ENCODE peak calls at places on chromosomes 3 and 15, in seven cellular contexts. D is neuronal stem cell, A is IMR-90, V is mesendoderm, W is mesenchymal stem cell, X is H9, G is H1. C is an unnamed sample.

GRCh38 chr3:34132069-34132677 is 333.7 kb downstream of the PDCD6IP start:
- DNase-seq in D (no peak), A (no peak), V (no peak), W (no peak), X (no peak), G (no peak), C (no peak)

GRCh38 chr15:25548600-25548999 is 109.8 kb upstream of the UBE3A start:
- DNase-seq in D (no peak), A (no peak), V (no peak), W (no peak), X (no peak), G (no peak), C (no peak)

GRCh38 chr15:42577514-42578031 is 2.2 kb downstream of the STARD9 start:
- DNase-seq in D (no peak), A (peak; percentile 79), V (peak; percentile 94), W (peak; percentile 27), X (no peak), G (no peak), C (no peak)

GRCh38 chr3:134423153-134423552 is 48.9 kb upstream of the AMOTL2 start:
- DNase-seq in D (no peak), A (peak; percentile 74), V (peak; percentile 42), W (no peak), X (peak; percentile 61), G (no peak), C (no peak)

GRCh38 chr15:51139091-51139490 is 44.4 kb upstream of the TNFAIP8L3 start:
- DNase-seq in D (no peak), A (no peak), V (no peak), W (no peak), X (no peak), G (no peak), C (no peak)

GRCh38 chr15:94607176-94607654 is 375.9 kb downstream of the MCTP2 start:
- DNase-seq in D (no peak), A (no peak), V (no peak), W (peak; percentile 22), X (no peak), G (no peak), C (no peak)

GRCh38 chr3:362939-363338 is 166.4 kb downstream of the CHL1 start:
- DNase-seq in D (no peak), A (no peak), V (no peak), W (no peak), X (no peak), G (no peak), C (no peak)

GRCh38 chr3:73024836-73025235 is 28.2 kb downstream of the PPP4R2 start:
- DNase-seq in D (no peak), A (peak; percentile 25), V (peak; percentile 67), W (no peak), X (no peak), G (no peak), C (peak; percentile 98)

GRCh38 chr3:52210550-52211046 is 12.6 kb downstream of the ALAS1 start:
- DNase-seq in D (no peak), A (peak; percentile 55), V (no peak), W (peak; percentile 61), X (no peak), G (no peak), C (peak; percentile 64)

GRCh38 chr3:39281533-39281932 is 1.7 kb upstream of the CX3CR1 start:
- DNase-seq in D (no peak), A (no peak), V (no peak), W (no peak), X (no peak), G (no peak), C (no peak)

GRCh38 chr15:90989040-90989768 is 5.1 kb downstream of the PRC1 start:
- DNase-seq in D (no peak), A (no peak), V (no peak), W (no peak), X (no peak), G (no peak), C (no peak)

GRCh38 chr3:30643763-30644462 is 37.5 kb downstream of the TGFBR2 start:
- DNase-seq in D (no peak), A (no peak), V (no peak), W (no peak), X (no peak), G (no peak), C (no peak)

GRCh38 chr3:45693941-45694521 is 4.8 kb downstream of the SACM1L start:
- DNase-seq in D (no peak), A (no peak), V (no peak), W (peak; percentile 15), X (no peak), G (no peak), C (no peak)

GRCh38 chr3:45208587-45208986 is 17.5 kb downstream of the TMEM158 start:
- DNase-seq in D (no peak), A (no peak), V (no peak), W (no peak), X (no peak), G (no peak), C (no peak)

GRCh38 chr3:59872121-59872520 is 822.3 kb upstream of the CFAP20DC start:
- DNase-seq in D (no peak), A (no peak), V (peak; percentile 77), W (no peak), X (no peak), G (no peak), C (peak; percentile 76)

GRCh38 chr3:60053518-60054265 is 1003.9 kb upstream of the CFAP20DC start:
- DNase-seq in D (no peak), A (peak; percentile 59), V (peak; percentile 56), W (no peak), X (no peak), G (no peak), C (no peak)

GRCh38 chr15:36007699-36008098 is 461.7 kb upstream of the DPH6 start:
- DNase-seq in D (no peak), A (no peak), V (no peak), W (no peak), X (no peak), G (no peak), C (no peak)

GRCh38 chr3:10556312-10556711 is 50.9 kb upstream of the ATP2B2 start:
- DNase-seq in D (no peak), A (no peak), V (no peak), W (no peak), X (peak; percentile 8), G (peak; percentile 16), C (no peak)

GRCh38 chr3:187334904-187335303 is 33.3 kb upstream of the RTP4 start:
- DNase-seq in D (no peak), A (no peak), V (no peak), W (no peak), X (no peak), G (no peak), C (no peak)

GRCh38 chr3:12796171-12797123 is at the start of gene CAND2:
- DNase-seq in D (peak; percentile 38), A (peak; percentile 37), V (peak; percentile 53), W (peak; percentile 61), X (peak; percentile 56), G (peak; percentile 71), C (peak; percentile 8)

GRCh38 chr3:12798559-12799179 is 2.2 kb downstream of the CAND2 start:
- DNase-seq in D (no peak), A (no peak), V (no peak), W (no peak), X (no peak), G (no peak), C (no peak)

GRCh38 chr3:12797124-12797891 is 828 bp downstream of the CAND2 start:
- DNase-seq in D (no peak), A (no peak), V (no peak), W (no peak), X (no peak), G (no peak), C (no peak)

GRCh38 chr3:12799525-12800440 is 3.3 kb downstream of the CAND2 start:
- DNase-seq in D (no peak), A (no peak), V (no peak), W (no peak), X (no peak), G (no peak), C (no peak)

GRCh38 chr3:12797892-12798558 is 1.5 kb downstream of the CAND2 start:
- DNase-seq in D (no peak), A (no peak), V (no peak), W (no peak), X (no peak), G (no peak), C (no peak)
- H3K23ac ChIP-seq in D (no peak overlapping the region), A (no peak overlapping the region), V (no peak overlapping the region), W (no peak overlapping the region), X (no peak overlapping the region), G (no peak overlapping the region), C (no peak overlapping the region)

DNA sequence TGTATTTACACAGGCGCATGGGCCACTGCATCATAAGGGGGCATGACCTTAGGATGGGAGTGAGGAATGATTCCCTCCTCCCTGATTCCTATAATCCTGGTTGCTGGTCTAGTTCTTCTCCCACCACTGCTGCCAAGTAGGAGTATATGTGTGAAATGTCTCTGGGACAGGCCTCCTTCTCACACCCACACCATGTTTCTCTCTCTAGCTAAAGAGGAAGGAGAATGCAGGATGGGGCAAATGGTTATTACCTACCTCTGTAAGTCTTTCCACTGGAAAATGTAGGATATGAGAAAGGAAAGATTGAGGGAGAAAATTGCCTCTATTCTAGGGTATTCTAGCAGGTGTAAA is 159.2 kb downstream of the THSD4 start:
- DNase-seq in D (no peak), A (peak; percentile 29), V (no peak), W (no peak), X (no peak), G (no peak), C (no peak)
- H3K18ac ChIP-seq in D (no peak overlapping the region), A (peak overlapping the region; percentile 92), V (no peak overlapping the region), W (peak overlapping the region; percentile 54), X (no peak overlapping the region), G (no peak overlapping the region), C (no peak overlapping the region)

GRCh38 chr3:97880267-97880666 is 58.5 kb downstream of the CRYBG3 start:
- DNase-seq in D (no peak), A (peak; percentile 30), V (no peak), W (no peak), X (no peak), G (no peak), C (no peak)
- H3K23ac ChIP-seq in D (no peak overlapping the region), A (no peak overlapping the region), V (no peak overlapping the region), W (no peak overlapping the region), X (no peak overlapping the region), G (no peak overlapping the region), C (no peak overlapping the region)

GRCh38 chr3:62065985-62066693 is 307.2 kb downstream of the FEZF2 start:
- DNase-seq in D (no peak), A (peak; percentile 10), V (no peak), W (no peak), X (no peak), G (no peak), C (no peak)

GRCh38 chr3:62073038-62073437 is 300.3 kb downstream of the FEZF2 start:
- DNase-seq in D (no peak), A (peak; percentile 6), V (no peak), W (no peak), X (no peak), G (no peak), C (no peak)

GRCh38 chr3:62068337-62068736 is 305.0 kb downstream of the FEZF2 start:
- DNase-seq in D (no peak), A (no peak), V (no peak), W (no peak), X (no peak), G (no peak), C (no peak)

DNA sequence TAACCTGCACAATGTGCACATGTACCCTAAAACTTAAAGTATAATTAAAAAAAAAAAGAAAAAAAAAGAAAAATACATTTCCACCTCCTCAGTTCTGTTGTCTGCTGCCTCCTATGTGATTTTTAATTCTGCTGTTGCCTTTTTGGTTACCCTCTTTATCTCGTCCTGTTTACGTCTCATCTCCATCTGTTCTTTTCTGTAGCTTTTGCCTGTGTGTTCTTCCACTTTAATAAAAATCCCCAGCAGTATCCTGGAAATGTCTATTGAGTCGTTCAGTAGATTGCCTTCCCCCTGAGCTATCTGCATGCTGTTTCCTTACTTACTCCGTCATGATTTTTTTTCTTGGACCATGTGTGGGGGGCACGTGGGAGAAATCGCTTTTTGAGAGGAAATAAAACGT is 302.5 kb downstream of the FEZF2 start:
- DNase-seq in D (no peak), A (no peak), V (no peak), W (no peak), X (no peak), G (no peak), C (no peak)
- H3K18ac ChIP-seq in D (no peak overlapping the region), A (no peak overlapping the region), V (no peak overlapping the region), W (no peak overlapping the region), X (no peak overlapping the region), G (no peak overlapping the region), C (no peak overlapping the region)